ENCODE peak calls at places on chromosomes 13 and 19, in four cellular contexts. V, A, Y and I are unnamed samples.

GRCh38 chr19:46442808-46443450 is 14.2 kb upstream of the PNMA8C start:
- DNase-seq in Y (peak; percentile 44), V (no peak), A (peak; percentile 15), I (no peak)

GRCh38 chr19:56393119-56394012 is at the start of gene ZNF582:
- DNase-seq in A (peak; percentile 95), Y (peak; percentile 91), V (peak; percentile 80), I (peak; percentile 70)

GRCh38 chr13:47215741-47216140 is 318.9 kb upstream of the HTR2A start:
- DNase-seq in A (no peak), V (no peak), Y (peak; percentile 68), I (peak; percentile 61)

GRCh38 chr19:51450730-51451307 is 7.4 kb downstream of the SIGLEC8 start:
- DNase-seq in Y (no peak), V (no peak), A (no peak), I (no peak)

GRCh38 chr19:45382426-45382825 is 12.1 kb upstream of the ERCC2 start:
- DNase-seq in Y (no peak), V (no peak), A (no peak), I (no peak)

GRCh38 chr19:56840452-56841193 is at the start of the genes PEG3 and ZIM2:
- DNase-seq in A (peak; percentile 76), Y (no peak), V (no peak), I (no peak)

GRCh38 chr19:7507884-7508283 is 8.0 kb upstream of the ZNF358 start:
- DNase-seq in Y (peak; percentile 37), A (peak; percentile 67), V (no peak), I (no peak)

GRCh38 chr13:104315606-104316005 is 1249.4 kb upstream of the SLC10A2 start:
- DNase-seq in V (no peak), Y (peak; percentile 85), A (no peak), I (peak; percentile 88)

DNA sequence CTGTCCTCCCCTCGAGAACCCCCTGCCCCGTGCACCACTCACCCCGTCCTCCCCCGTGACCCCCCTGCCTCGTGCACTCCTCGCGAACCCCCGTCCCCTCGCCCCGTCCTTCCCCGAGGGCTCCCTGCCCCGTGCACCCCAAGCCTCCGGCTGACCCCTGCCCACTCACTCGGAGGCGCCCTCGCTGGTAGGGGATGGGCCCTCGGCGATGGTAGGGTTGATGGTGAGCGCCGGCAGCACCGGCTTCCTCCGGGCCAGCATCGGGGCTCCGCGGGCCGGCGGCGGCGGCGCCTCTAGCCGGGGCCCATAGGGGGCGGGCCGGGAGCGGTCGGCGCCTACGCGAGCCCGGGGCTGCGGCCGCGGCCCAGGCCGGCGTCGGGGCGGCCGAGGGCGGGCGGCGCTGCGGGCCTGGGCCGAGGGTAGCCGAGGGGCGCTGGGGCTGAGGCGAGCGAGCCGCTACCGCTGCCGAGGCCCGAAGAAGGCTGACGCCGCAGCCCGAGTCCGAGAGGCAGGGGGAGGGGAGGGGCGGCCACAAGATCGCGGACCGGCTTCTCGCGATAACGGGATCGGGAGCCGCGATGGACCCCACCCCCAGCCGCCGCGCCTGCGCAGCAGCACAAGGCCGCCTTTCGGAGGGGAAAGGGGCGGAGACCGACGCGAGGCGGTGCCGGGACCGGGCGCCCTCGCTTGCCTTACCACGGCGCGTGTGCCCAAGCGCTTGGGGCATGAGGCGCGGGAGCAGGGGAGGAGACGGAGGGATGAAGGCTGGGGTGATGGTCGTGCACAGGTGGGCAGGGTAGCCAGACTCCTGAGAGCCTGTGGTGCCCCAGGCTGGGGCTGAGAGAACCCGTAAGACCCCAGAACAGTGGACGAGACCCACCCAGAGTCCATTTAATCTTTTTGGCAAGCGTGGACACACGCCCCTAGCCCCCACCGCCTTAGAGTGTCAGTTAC is at the start of gene MAP2K2:
- DNase-seq in V (peak; percentile 61), Y (peak; percentile 64), A (peak; percentile 98), I (peak; percentile 24)
- TF ChIP-seq CTCF in V (peak; percentile 3), Y (no peak), A (peak; percentile 16), I (no peak)

DNA sequence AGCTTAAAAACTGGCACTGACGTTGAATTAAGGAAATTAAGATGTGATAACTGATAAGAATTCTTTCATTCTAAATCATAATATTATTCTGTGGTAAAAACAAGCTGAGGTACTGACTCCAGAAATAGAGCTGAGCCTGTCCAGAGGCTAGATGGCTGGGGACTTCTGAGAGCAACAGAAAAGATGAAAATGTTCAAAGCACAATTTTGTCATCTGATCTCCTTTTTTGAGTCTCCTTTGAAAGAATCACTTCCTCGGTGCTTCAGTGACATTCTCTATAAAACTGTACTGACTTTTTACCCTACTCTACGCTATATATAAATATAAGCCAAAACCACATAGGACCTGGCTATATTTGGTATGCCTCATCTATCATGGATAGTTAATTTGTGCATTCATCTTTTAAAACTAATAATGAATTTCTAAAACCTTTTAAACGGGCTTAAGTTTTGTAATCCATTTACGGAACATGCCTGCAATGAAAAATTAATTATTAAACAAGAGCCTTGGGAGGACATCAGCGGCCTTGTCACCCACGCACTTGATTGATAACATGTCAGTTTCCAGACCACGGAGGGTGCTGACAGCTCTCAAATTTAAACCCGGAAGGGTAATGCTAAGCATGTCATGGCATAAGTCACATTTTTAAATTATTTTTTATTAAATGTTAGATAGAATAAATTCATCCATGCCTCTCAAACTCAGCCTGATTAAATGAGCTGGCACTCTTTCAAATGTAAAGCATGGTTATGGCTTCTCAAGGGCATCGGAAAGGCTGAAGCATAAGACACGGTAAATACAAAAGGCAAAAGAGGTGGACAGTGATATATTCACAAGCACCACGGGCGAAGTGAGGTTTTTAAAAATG is 235.4 kb downstream of the PCDH9 start:
- DNase-seq in Y (no peak), V (no peak), A (no peak), I (no peak)
- H3K4me3 ChIP-seq in Y (no peak overlapping the region), V (no peak overlapping the region), A (peak overlapping the region; percentile 11), I (no peak overlapping the region)

DNA sequence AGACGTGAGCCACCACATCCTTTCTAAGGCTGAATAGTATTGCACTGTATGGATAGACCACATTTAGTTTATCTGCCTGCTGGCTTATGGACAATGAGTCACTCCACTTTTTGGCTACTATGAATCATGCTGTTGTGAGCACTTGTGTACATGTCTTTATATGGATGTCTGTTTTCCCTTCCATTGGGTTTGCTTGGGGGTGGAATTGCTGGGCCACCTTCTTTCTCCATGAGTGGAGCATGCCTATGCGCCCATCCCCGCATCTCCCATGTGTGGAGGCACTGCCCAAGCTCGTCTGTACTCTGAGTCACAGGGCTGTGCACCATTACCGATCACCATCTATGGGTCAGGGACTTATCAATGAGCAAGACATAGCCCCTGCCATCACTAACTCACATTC is 127.2 kb upstream of the GJB6 start:
- DNase-seq in A (no peak), V (no peak), Y (peak; percentile 92), I (peak; percentile 41)
- TF ChIP-seq CTCF in A (no peak), V (no peak), Y (no peak), I (no peak)

GRCh38 chr19:10420444-10421239 is at the start of gene PDE4A:
- DNase-seq in Y (no peak), A (no peak), V (no peak), I (no peak)
- H3K4me3 ChIP-seq in Y (peak within 1 kb of the TSS; percentile 58), A (peak within 1 kb of the TSS; percentile 19), V (no peak within 1 kb of the TSS), I (peak within 1 kb of the TSS; percentile 17)

DNA sequence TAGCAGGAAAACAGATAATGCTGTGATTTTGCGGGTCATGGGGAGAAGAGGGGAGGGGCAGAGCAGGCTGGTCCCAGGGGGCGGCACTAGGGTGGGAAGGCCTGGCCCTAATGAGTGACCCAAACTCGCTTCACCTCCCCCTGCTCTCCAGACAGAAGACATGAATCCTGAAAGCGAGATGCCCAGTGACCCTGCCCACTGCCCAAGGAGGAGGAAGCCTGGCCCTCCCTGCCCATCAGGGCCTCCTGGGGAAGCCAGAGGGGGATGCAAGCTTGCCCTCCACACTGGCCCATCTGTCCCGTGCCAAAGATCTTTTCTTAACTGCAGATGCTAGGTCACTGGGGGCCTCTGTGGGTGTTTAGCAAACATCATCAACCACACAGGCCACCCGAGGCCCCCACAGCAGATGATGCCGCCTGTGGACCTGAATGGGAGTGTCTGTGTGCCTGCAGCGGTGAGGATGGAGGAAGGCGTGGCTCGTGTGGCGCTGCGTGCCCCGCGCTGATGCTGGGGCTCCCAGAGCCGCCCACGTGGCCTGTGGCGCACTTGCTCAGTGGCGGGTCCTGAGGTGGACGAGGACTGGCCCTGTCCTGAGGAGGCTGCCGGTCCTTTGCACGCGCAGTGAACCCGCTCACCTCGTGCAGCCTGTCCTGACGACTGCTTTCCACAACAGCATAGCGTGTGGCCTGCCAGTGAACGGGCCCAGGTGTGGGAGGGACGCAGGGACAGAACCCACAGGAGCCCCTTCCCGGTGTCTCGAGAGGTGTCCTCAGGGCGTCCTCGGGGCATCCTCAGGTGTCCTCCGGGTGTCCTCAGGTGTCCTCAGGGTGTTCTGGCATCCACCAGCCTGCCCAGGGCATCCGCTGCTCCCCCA is 80.5 kb upstream of the MCF2L start:
- DNase-seq in A (no peak), V (no peak), Y (no peak), I (no peak)
- TF ChIP-seq CTCF in A (no peak), V (no peak), Y (no peak), I (no peak)

DNA sequence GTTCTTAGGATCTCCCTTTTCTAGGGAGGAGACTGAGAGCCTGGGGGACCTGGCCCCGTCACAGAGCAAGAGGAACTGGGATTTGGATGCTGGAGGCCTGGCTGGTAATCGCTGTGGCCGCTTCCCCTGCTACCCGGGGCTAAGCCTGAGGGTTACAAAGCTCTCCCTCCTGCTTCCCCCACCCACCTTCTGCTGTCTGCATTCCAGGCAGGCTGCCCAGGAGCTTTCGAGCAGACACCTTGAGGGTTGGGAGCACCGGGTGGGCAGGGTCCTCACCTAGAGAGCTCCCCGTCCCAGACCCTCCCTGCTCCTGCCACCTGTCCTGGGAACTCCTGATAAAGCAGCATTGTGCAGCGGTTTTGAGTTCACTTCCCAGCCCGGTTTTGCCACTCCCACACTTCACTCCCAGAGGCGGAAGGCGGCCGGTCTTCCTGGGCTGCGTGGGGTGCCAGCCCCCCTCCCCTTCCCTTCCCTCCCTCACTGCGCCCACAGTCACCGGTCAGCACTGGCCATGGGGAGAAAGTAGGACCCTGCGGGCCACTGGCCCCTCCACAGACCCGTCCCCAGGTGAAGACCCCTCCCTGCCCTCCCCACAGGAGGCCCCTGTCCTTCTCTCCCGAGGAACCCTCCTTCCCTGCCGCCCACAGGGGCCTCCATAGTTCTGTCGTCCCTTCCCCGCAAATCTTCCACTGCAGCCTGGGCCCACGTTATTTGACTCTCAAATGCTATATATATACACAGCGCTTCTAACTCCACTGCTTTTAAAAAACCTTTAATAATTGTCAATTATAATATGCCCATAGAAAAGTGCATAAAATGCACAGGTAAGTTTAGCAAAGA is 8.1 kb downstream of the PAK4 start:
- DNase-seq in Y (no peak), A (no peak), V (no peak), I (no peak)
- H3K4me3 ChIP-seq in Y (no peak overlapping the region), A (no peak overlapping the region), V (no peak overlapping the region), I (no peak overlapping the region)

DNA sequence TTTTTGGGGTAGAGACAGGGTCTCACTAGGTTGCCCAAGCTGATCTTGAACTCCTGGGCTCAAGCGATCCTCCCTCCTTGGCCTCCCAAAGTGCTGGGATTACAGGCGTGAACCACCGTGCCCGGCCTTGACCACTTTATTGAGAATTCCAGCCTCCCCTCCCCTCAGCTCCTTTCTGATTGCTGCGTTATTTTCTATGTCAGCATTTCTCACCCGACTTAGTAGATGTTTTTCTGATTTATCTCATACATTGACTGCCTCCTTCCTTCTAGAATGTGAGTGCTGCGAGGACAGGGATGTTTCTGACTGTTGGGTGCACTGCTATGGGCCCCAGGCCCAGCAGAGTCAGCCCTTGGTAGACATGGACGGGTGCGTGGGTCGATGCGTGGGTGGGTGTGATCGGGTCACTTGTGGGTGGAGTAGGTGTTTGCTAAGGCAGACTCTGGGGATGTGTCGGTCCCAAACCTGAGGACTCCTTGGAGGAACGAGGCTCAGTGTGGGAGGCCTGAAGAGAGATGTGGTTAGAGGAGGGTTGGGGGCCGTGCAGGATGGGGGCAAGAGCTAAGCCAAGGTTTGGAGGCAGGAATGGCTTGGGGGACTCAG is 34.2 kb upstream of the NCCRP1 start:
- DNase-seq in V (no peak), Y (no peak), A (no peak), I (no peak)
- TF ChIP-seq CTCF in V (no peak), Y (no peak), A (no peak), I (no peak)

GRCh38 chr13:114234266-114234644 is 442 bp upstream of the CDC16 start:
- DNase-seq in A (no peak), V (no peak), Y (no peak), I (no peak)
- H3K4me3 ChIP-seq in A (peak overlapping the region; percentile 67), V (peak overlapping the region; percentile 91), Y (peak overlapping the region; percentile 91), I (peak overlapping the region; percentile 83)